ENCODE peak calls at places on chromosomes 5 and 9, in nine cellular contexts. Q, M, C, G, D, P, F, K and Y are unnamed samples.

GRCh38 chr5:90563161-90563560 is 4.6 kb downstream of the ADGRV1 start:
- DNase-seq in Q (no peak), M (no peak), C (no peak), G (no peak), D (no peak), P (no peak), F (no peak), K (no peak), Y (no peak)

GRCh38 chr9:69427286-69427685 is 102.3 kb downstream of the ENTREP1 start:
- DNase-seq in Q (no peak), M (no peak), C (no peak), G (no peak), D (no peak), P (no peak), F (no peak), K (no peak), Y (no peak)

GRCh38 chr5:130333089-130333488 is 428.8 kb downstream of the CHSY3 start:
- DNase-seq in Q (peak), M (peak), C (peak), G (no peak), D (no peak), P (no peak), F (no peak), K (no peak), Y (peak)

GRCh38 chr9:121285835-121286687 is 18.1 kb downstream of the GSN start:
- DNase-seq in Q (peak), M (no peak), C (peak), G (no peak), D (peak), P (no peak), F (peak), K (peak), Y (no peak)

GRCh38 chr5:92911851-92912250 is 669.2 kb downstream of the NR2F1-AS1 start:
- DNase-seq in Q (no peak), M (no peak), C (no peak), G (no peak), D (no peak), P (no peak), F (no peak), K (no peak), Y (no peak)

GRCh38 chr9:35225677-35226076 is 63.9 kb downstream of the UNC13B start:
- DNase-seq in Q (no peak), M (no peak), C (no peak), G (no peak), D (no peak), P (no peak), F (no peak), K (no peak), Y (no peak)

GRCh38 chr9:38067611-38067891 is 1.5 kb downstream of the SHB start:
- DNase-seq in Q (peak), M (no peak), C (no peak), G (no peak), D (peak), P (peak), F (peak), K (no peak), Y (no peak)

GRCh38 chr5:135317286-135317685 is 81.7 kb downstream of the MACROH2A1 start:
- DNase-seq in Q (no peak), M (no peak), C (no peak), G (no peak), D (no peak), P (no peak), F (no peak), K (peak), Y (no peak)

GRCh38 chr9:134842321-134842720 is 38.3 kb upstream of the FCN2 start:
- DNase-seq in Q (no peak), M (no peak), C (no peak), G (no peak), D (no peak), P (no peak), F (no peak), K (no peak), Y (no peak)

GRCh38 chr5:180289433-180289832 is 2.5 kb downstream of the MAPK9 start:
- DNase-seq in Q (no peak), M (no peak), C (no peak), G (peak), D (peak), P (no peak), F (no peak), K (no peak), Y (no peak)

GRCh38 chr5:117084052-117084451 is 509.4 kb upstream of the SEMA6A start:
- DNase-seq in Q (no peak), M (no peak), C (no peak), G (no peak), D (no peak), P (no peak), F (peak), K (no peak), Y (no peak)

GRCh38 chr5:93192683-93193082 is 388.3 kb downstream of the NR2F1-AS1 start:
- DNase-seq in Q (no peak), M (no peak), C (no peak), G (no peak), D (no peak), P (no peak), F (no peak), K (no peak), Y (no peak)

GRCh38 chr9:132372177-132373095 is 17.6 kb upstream of the SETX start:
- DNase-seq in Q (peak), M (no peak), C (no peak), G (no peak), D (no peak), P (peak), F (no peak), K (peak), Y (no peak)

GRCh38 chr9:74444389-74444788 is 52.7 kb upstream of the RORB start:
- DNase-seq in Q (no peak), M (no peak), C (peak), G (no peak), D (no peak), P (no peak), F (no peak), K (no peak), Y (no peak)

GRCh38 chr5:132592521-132592920 is 35.7 kb downstream of the RAD50 start:
- DNase-seq in Q (no peak), M (peak), C (peak), G (no peak), D (no peak), P (no peak), F (no peak), K (no peak), Y (no peak)

GRCh38 chr5:107570805-107571531 is 99.8 kb downstream of the EFNA5 start:
- DNase-seq in Q (no peak), M (no peak), C (no peak), G (no peak), D (no peak), P (no peak), F (no peak), K (no peak), Y (no peak)

GRCh38 chr9:114929166-114929565 is 1.2 kb downstream of the TNFSF8 start:
- DNase-seq in Q (no peak), M (no peak), C (no peak), G (no peak), D (no peak), P (no peak), F (no peak), K (no peak), Y (no peak)

GRCh38 chr5:177064500-177065277 is 22.0 kb upstream of the FGFR4 start:
- DNase-seq in Q (no peak), M (no peak), C (no peak), G (no peak), D (no peak), P (peak), F (no peak), K (no peak), Y (no peak)

DNA sequence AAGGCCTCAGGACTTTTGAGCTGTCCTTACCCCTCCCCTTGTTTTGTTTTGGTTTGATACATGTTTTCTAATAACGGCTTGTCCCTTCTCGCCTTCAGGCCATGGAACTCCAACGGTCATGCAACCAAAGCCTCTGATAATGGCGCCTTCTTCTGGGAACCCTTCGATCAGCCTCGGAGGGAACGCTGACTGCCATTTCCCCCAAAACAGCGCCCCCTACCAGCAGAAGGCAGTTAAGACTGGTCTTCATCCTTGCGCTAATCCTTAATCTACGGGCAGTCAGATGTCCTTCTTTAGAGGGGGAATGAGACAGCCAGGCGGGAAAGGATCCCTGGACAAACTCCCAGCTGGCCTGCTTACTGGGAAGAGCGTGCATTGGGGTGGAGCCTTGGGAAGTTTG is 276.6 kb downstream of the ICE1 start:
- DNase-seq in Q (no peak), M (no peak), C (no peak), G (no peak), D (no peak), P (no peak), F (no peak), K (no peak), Y (no peak)
- TF ChIP-seq CTCF in Q (no peak), M (no peak), C (no peak), G (no peak), D (no peak), P (no peak), F (no peak), K (no peak), Y (no peak)

DNA sequence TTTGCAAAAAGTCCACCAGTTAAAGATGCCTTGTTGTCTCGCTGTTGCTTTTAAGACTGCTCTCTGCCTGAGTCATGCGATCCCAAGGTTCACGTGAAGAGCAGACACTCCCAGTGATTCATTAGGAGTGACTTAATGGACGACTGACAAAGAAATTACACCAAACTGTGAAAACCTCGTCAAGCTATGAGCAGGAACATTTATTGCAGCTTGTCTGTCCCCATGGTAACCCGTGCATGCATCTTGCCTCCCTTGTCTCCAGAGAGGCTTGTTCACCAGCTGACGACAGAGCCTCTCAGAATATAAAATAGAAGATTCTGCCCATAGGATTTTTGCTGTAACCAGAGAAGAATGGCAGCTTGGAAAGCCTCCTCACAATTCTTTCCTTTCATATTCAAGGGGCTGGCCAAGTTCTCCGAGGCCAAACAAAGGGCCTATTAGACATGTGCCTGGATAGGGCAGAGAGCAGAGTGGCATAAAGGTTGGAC is 352.7 kb downstream of the SPOCK1 start:
- DNase-seq in Q (peak), M (peak), C (peak), G (no peak), D (no peak), P (no peak), F (no peak), K (peak), Y (peak)
- H3K4me3 ChIP-seq in Q (no peak), M (no peak), C (no peak), G (no peak), D (no peak), P (no peak), F (no peak), K (no peak), Y (peak)

DNA sequence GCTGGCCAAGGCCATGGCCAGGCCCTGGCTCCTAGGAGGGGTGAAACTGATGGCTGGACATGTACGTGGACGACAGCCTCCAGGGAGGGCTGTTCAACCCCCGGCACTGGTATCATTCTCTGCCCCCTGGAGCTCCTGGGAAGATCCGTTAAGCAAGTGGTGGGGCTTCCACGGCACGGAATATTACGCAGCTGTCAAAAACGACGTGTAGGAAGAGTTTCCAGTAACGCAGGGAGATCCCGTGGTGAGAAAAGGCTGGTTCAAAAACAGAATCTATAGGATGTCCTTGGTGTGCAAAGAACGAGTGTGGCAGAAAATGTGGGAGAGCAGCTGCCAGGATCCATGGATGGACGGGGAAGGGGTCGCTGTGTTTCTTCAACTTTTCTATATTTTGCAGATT is 36.3 kb upstream of the TMEM250 start:
- DNase-seq in Q (no peak), M (no peak), C (no peak), G (no peak), D (no peak), P (no peak), F (no peak), K (no peak), Y (no peak)
- TF ChIP-seq CTCF in Q (no peak), M (no peak), C (no peak), G (no peak), D (no peak), P (no peak), F (no peak), K (no peak), Y (no peak)

GRCh38 chr9:113005777-113006176 is 6.2 kb downstream of the ZNF883 start:
- DNase-seq in Q (no peak), M (no peak), C (no peak), G (no peak), D (no peak), P (no peak), F (no peak), K (no peak), Y (no peak)
- H3K4me3 ChIP-seq in Q (no peak), M (no peak), C (no peak), G (no peak), D (no peak), P (no peak), F (no peak), K (no peak), Y (no peak)

GRCh38 chr9:119318371-119318770 is 50.9 kb downstream of the BRINP1 start:
- DNase-seq in Q (no peak), M (no peak), C (no peak), G (no peak), D (peak), P (no peak), F (peak), K (no peak), Y (no peak)
- TF ChIP-seq CTCF in Q (no peak), M (no peak), C (no peak), G (no peak), D (no peak), P (no peak), F (no peak), K (no peak), Y (no peak)

DNA sequence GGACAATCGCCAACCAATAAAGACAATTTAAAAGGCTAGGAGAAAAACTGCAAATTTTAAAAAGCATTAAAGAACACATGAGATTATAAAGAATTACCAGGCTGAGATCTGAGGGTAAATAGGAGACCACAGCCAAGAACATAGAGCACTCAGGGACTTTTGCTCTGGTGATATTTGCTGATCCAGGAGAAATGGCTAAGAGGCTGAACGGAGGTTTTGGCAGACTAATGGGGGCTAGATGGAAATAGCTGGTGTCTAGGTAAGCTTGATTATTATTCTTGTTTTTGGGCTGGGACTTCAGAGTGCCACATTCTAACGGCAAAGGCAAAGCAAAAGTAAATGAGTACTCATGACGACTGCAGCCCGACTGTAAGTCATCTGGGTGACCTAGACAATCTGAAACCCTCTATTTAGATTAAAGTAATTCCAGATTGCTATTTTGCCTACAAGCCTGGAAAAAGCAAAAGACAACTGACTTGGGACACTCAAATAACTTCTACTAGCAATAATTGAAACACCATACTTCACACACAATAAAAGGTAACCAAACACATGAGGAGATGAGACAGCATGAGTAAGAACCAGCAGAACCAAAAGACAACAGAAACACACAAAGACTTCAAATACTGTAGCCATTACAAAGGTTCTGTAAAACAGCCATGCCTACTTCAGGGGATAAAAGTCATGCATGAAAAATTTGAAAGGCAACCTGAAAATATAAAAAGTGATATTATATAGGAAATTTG is 68.8 kb downstream of the JAKMIP2 start:
- DNase-seq in Q (no peak), M (no peak), C (no peak), G (no peak), D (no peak), P (no peak), F (no peak), K (no peak), Y (no peak)
- H3K4me3 ChIP-seq in Q (no peak), M (no peak), C (peak), G (no peak), D (no peak), P (no peak), F (no peak), K (no peak), Y (no peak)

GRCh38 chr5:13919087-13919486 is 25.4 kb downstream of the DNAH5 start:
- DNase-seq in Q (no peak), M (no peak), C (no peak), G (no peak), D (no peak), P (no peak), F (no peak), K (no peak), Y (no peak)
- TF ChIP-seq CTCF in Q (no peak), M (no peak), C (no peak), G (no peak), D (no peak), P (no peak), F (no peak), K (no peak), Y (no peak)